ENCODE peak calls at places on chromosomes 13 and 19, in four cellular contexts. I is heart left ventricle, U is GM12865, W is GM06990. N is an unnamed sample.

GRCh38 chr13:108475181-108475580 is 154.2 kb upstream of the MYO16 start:
- DNase-seq in I (no peak), U (no peak), W (no peak), N (no peak)

GRCh38 chr13:114019367-114019766 is 45.5 kb upstream of the C13orf46 start:
- DNase-seq in I (no peak), U (peak; percentile 52), W (no peak), N (no peak)

GRCh38 chr13:28475916-28476725 is 18.8 kb downstream of the FLT1 start:
- DNase-seq in I (no peak), U (no peak), W (no peak), N (no peak)

GRCh38 chr13:29948246-29948645 is 97.8 kb upstream of the UBL3 start:
- DNase-seq in I (no peak), U (no peak), W (no peak), N (no peak)

GRCh38 chr19:33770107-33770506 is 26.6 kb upstream of the KCTD15 start:
- DNase-seq in I (no peak), U (no peak), W (no peak), N (no peak)

GRCh38 chr13:48892311-48892710 is 83.4 kb upstream of the FNDC3A start:
- DNase-seq in I (no peak), U (peak; percentile 38), W (peak; percentile 35), N (no peak)

GRCh38 chr19:43575955-43576451 is 402 bp downstream of the PINLYP start:
- DNase-seq in I (no peak), U (no peak), W (no peak), N (no peak)

GRCh38 chr13:53368948-53369347 is 340.3 kb downstream of the OLFM4 start:
- DNase-seq in I (no peak), U (no peak), W (no peak), N (no peak)

GRCh38 chr13:89967701-89968100 is 1379.8 kb upstream of the MIR17HG start:
- DNase-seq in I (no peak), U (no peak), W (no peak), N (no peak)

GRCh38 chr19:51354742-51355148 is 11.4 kb downstream of the ETFB start:
- DNase-seq in I (no peak), U (no peak), W (no peak), N (no peak)

GRCh38 chr13:99027260-99027659 is 49.4 kb upstream of the DOCK9 start:
- DNase-seq in I (no peak), U (no peak), W (no peak), N (no peak)

GRCh38 chr19:50204811-50205675 is 1.6 kb downstream of the MYH14 start:
- DNase-seq in I (peak; percentile 79), U (no peak), W (peak; percentile 24), N (peak; percentile 27)

GRCh38 chr19:55467236-55468053 is 2.9 kb upstream of the C19orf85 start:
- DNase-seq in I (peak; percentile 88), U (peak; percentile 70), W (peak; percentile 69), N (peak; percentile 66)

DNA sequence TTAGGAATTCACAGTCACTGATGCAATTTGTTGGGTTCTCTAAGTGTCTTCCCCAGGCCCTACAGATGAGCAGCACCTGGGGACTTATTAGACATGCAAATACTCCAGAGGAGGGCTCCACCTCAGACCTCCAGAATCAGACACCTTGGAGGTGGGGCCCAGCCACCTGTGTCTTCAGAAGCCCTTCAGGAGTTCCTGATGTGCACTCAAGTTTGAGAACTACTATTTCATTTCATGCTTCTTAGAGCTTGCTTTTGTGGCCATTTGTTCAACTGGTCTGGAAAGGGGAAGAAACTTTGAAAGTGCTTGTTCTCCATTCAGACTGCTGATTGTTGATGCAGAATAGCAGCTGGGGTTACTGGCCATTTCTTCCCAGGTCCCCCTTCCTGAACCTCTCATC is 472.0 kb downstream of the COG6 start:
- DNase-seq in I (no peak), U (peak; percentile 33), W (peak; percentile 18), N (no peak)
- TF ChIP-seq CTCF in I (no peak), U (no peak), W (no peak), N (no peak)

GRCh38 chr13:85381082-85381481 is 418.1 kb downstream of the SLITRK6 start:
- DNase-seq in I (no peak), U (no peak), W (no peak), N (no peak)

GRCh38 chr13:85383291-85383690 is 415.9 kb downstream of the SLITRK6 start:
- DNase-seq in I (no peak), U (no peak), W (no peak), N (no peak)

GRCh38 chr13:85386424-85386823 is 412.8 kb downstream of the SLITRK6 start:
- DNase-seq in I (no peak), U (no peak), W (no peak), N (no peak)
- TF ChIP-seq CTCF in I (no peak), U (no peak), W (no peak), N (no peak)

DNA sequence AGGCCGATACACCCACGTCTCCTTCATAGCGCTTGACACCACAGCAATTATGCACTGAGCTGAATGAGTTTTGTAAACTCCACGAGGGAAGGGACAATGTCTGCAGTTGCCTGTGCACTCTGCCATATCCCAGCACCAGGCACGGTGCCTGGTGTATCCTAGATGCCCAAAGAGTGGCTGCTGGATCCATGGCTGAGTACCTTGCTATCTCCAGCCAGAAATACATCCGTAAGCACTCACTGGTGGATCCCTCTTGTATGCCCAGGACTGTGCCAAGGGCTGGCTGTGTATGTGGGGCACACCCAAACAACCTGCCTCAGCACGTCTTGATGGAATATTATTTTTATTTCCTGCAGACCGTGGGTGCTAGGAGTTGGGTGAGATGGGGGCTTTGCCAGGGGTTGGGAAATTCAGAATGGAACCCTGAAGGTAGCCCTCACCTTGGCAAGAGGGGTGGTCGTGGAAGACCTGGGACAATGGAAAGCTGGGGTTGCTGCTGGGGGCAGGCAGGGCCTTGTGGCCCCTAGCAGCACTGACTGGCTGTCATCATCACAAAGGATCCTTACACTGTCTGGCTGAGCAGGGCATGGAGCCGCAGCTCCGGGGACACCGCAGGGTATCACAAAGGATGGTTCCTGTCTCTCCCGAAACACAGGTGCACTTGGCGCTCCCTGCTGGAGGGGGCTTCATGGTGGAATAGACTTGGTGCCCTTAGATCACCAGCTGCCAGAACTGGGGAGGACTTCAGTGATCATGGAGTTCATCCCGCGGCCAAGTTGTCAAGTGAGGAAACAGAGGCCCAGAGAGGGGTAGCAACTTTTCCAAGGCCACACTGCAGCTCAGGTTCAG is 131.3 kb downstream of the URI1 start:
- DNase-seq in I (peak; percentile 19), U (no peak), W (no peak), N (no peak)
- TF ChIP-seq CTCF in I (no peak), U (no peak), W (no peak), N (no peak)

GRCh38 chr19:13211426-13212308 is 61.5 kb downstream of the IER2 start:
- DNase-seq in I (no peak), U (no peak), W (no peak), N (no peak)

GRCh38 chr19:13214036-13214730 is 64.0 kb downstream of the IER2 start:
- DNase-seq in I (no peak), U (no peak), W (no peak), N (no peak)

GRCh38 chr19:13209797-13210775 is 59.9 kb downstream of the IER2 start:
- DNase-seq in I (no peak), U (no peak), W (no peak), N (no peak)

GRCh38 chr19:13210941-13211340 is 60.7 kb downstream of the IER2 start:
- DNase-seq in I (no peak), U (no peak), W (no peak), N (no peak)

DNA sequence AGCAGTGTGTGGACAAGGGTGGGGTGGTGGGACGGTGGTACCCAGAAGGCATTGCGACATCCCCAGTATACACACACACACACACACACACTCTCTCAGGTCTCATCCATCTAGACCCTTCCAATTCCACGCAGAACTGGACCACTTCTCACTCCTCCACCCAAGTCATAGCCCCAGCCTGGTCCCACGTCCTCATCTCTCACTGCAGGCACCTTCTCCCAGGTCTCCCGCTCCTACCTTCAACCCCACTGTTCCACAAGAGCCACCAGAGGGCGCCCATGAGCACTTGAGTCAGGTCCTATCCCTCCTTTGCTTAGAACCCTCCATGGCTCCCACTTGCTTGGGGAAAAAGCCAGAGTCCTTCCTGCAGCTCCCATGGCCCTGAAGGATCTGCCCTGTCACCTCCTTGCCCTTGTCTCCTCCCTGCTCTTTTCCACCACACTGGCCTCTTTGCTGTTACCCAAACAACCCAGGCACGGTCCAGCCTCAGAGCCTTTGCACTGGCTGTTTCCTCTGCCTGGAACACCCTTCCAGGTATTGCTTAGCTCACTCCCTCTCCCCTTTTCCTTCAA is 62.6 kb downstream of the IER2 start:
- DNase-seq in I (peak; percentile 80), U (peak; percentile 86), W (peak; percentile 40), N (peak; percentile 35)
- TF ChIP-seq CTCF in I (peak; percentile 47), U (peak; percentile 78), W (peak; percentile 78), N (no peak)

DNA sequence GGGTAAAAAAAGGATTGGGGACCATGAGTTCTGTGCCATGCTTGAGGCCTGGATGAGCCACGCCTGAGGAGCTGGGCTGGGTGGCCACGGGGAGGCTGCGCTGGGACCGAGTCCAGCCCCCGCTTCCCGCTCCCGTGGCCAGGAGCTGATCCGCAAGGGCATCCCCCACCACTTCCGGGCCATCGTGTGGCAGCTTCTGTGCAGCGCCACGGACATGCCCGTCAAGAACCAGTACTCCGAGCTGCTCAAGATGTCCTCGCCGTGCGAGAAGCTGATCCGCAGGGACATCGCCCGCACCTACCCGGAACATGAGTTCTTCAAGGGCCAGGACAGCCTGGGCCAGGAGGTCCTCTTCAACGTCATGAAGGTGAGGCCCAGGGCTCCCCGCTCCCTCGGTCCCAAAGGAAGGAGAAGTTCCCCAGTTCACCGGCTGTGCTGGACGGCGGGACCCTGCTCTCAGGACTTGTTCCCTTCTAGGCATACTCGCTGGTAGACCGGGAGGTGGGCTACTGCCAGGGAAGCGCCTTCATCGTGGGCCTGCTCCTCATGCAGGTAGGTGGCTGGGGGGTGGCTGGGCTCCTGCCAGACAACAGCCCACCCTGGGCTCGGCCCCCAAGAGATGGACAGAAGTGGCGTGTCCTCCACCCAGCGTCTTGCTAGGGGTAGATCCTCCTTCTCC is 18.9 kb downstream of the EVI5L start:
- DNase-seq in I (no peak), U (no peak), W (no peak), N (no peak)
- TF ChIP-seq CTCF in I (no peak), U (no peak), W (no peak), N (no peak)